ENCODE peak calls at places on chromosomes 7 and 10, in eight cellular contexts. One of them, this sample, is unnamed.
A peak's percentile ranks its signal among the peaks of the same experiment; 100 is the strongest.

GRCh38 chr10:31759124-31759798 is 169.4 kb downstream of the ARHGAP12 start:
- DNase-seq in AG08395: peak; percentile 59
- DNase-seq in activated CD8-positive, alpha-beta memory T cell treated with anti-CD3 and anti-CD28 coated beads for 48 hours: no peak
- DNase-seq in astrocyte of the cerebellum: no peak
- DNase-seq in stromal cell of bone marrow: no peak
- DNase-seq in cardiac fibroblast: peak; percentile 71
- DNase-seq in posterior vena cava: peak; percentile 91
- DNase-seq in RCC 7860: peak; percentile 61
- DNase-seq in this sample: peak; percentile 58

GRCh38 chr7:100682228-100682741 is 8.7 kb downstream of the GNB2 start:
- DNase-seq in AG08395: no peak
- DNase-seq in activated CD8-positive, alpha-beta memory T cell treated with anti-CD3 and anti-CD28 coated beads for 48 hours: no peak
- DNase-seq in astrocyte of the cerebellum: no peak
- DNase-seq in stromal cell of bone marrow: no peak
- DNase-seq in cardiac fibroblast: peak; percentile 36
- DNase-seq in posterior vena cava: no peak
- DNase-seq in RCC 7860: no peak
- DNase-seq in this sample: no peak

GRCh38 chr7:132250480-132251326 is 325.6 kb downstream of the PLXNA4 start:
- DNase-seq in AG08395: no peak
- DNase-seq in activated CD8-positive, alpha-beta memory T cell treated with anti-CD3 and anti-CD28 coated beads for 48 hours: no peak
- DNase-seq in astrocyte of the cerebellum: no peak
- DNase-seq in stromal cell of bone marrow: no peak
- DNase-seq in cardiac fibroblast: no peak
- DNase-seq in posterior vena cava: no peak
- DNase-seq in RCC 7860: no peak
- DNase-seq in this sample: no peak

GRCh38 chr7:1856161-1856965 is 186.3 kb downstream of the ELFN1 start:
- DNase-seq in AG08395: no peak
- DNase-seq in activated CD8-positive, alpha-beta memory T cell treated with anti-CD3 and anti-CD28 coated beads for 48 hours: no peak
- DNase-seq in astrocyte of the cerebellum: no peak
- DNase-seq in stromal cell of bone marrow: no peak
- DNase-seq in cardiac fibroblast: no peak
- DNase-seq in posterior vena cava: peak; percentile 69
- DNase-seq in RCC 7860: no peak
- DNase-seq in this sample: peak; percentile 22

GRCh38 chr7:105219771-105220160 is 169.0 kb downstream of the SRPK2 start:
- DNase-seq in AG08395: peak; percentile 19
- DNase-seq in activated CD8-positive, alpha-beta memory T cell treated with anti-CD3 and anti-CD28 coated beads for 48 hours: no peak
- DNase-seq in astrocyte of the cerebellum: peak; percentile 39
- DNase-seq in stromal cell of bone marrow: no peak
- DNase-seq in cardiac fibroblast: peak; percentile 87
- DNase-seq in posterior vena cava: no peak
- DNase-seq in RCC 7860: peak; percentile 74
- DNase-seq in this sample: no peak

GRCh38 chr10:7515549-7515948 is 104.7 kb upstream of the SFMBT2 start:
- DNase-seq in AG08395: no peak
- DNase-seq in activated CD8-positive, alpha-beta memory T cell treated with anti-CD3 and anti-CD28 coated beads for 48 hours: no peak
- DNase-seq in astrocyte of the cerebellum: no peak
- DNase-seq in stromal cell of bone marrow: no peak
- DNase-seq in cardiac fibroblast: no peak
- DNase-seq in posterior vena cava: no peak
- DNase-seq in RCC 7860: no peak
- DNase-seq in this sample: no peak

GRCh38 chr7:88546808-88547207 is 212.7 kb upstream of the ZNF804B start:
- DNase-seq in AG08395: peak; percentile 3
- DNase-seq in activated CD8-positive, alpha-beta memory T cell treated with anti-CD3 and anti-CD28 coated beads for 48 hours: no peak
- DNase-seq in astrocyte of the cerebellum: peak; percentile 1
- DNase-seq in stromal cell of bone marrow: no peak
- DNase-seq in cardiac fibroblast: peak; percentile 51
- DNase-seq in posterior vena cava: no peak
- DNase-seq in RCC 7860: peak; percentile 17
- DNase-seq in this sample: no peak

GRCh38 chr7:34227525-34227924 is 322.2 kb downstream of the BMPER start:
- DNase-seq in AG08395: no peak
- DNase-seq in activated CD8-positive, alpha-beta memory T cell treated with anti-CD3 and anti-CD28 coated beads for 48 hours: no peak
- DNase-seq in astrocyte of the cerebellum: no peak
- DNase-seq in stromal cell of bone marrow: no peak
- DNase-seq in cardiac fibroblast: no peak
- DNase-seq in posterior vena cava: no peak
- DNase-seq in RCC 7860: no peak
- DNase-seq in this sample: no peak

GRCh38 chr7:451255-452229 is 68.1 kb downstream of the PDGFA start:
- DNase-seq in AG08395: no peak
- DNase-seq in activated CD8-positive, alpha-beta memory T cell treated with anti-CD3 and anti-CD28 coated beads for 48 hours: no peak
- DNase-seq in astrocyte of the cerebellum: no peak
- DNase-seq in stromal cell of bone marrow: no peak
- DNase-seq in cardiac fibroblast: no peak
- DNase-seq in posterior vena cava: no peak
- DNase-seq in RCC 7860: no peak
- DNase-seq in this sample: no peak

GRCh38 chr10:118569241-118569881 is 26.1 kb downstream of the PRLHR start:
- DNase-seq in AG08395: peak; percentile 46
- DNase-seq in activated CD8-positive, alpha-beta memory T cell treated with anti-CD3 and anti-CD28 coated beads for 48 hours: no peak
- DNase-seq in astrocyte of the cerebellum: no peak
- DNase-seq in stromal cell of bone marrow: peak; percentile 18
- DNase-seq in cardiac fibroblast: peak; percentile 77
- DNase-seq in posterior vena cava: no peak
- DNase-seq in RCC 7860: no peak
- DNase-seq in this sample: no peak

GRCh38 chr10:126397640-126398382 is 9.5 kb upstream of the ADAM12 start:
- DNase-seq in AG08395: peak; percentile 96
- DNase-seq in activated CD8-positive, alpha-beta memory T cell treated with anti-CD3 and anti-CD28 coated beads for 48 hours: no peak
- DNase-seq in astrocyte of the cerebellum: peak; percentile 98
- DNase-seq in stromal cell of bone marrow: peak; percentile 97
- DNase-seq in cardiac fibroblast: peak; percentile 99
- DNase-seq in posterior vena cava: no peak
- DNase-seq in RCC 7860: peak; percentile 99
- DNase-seq in this sample: no peak

GRCh38 chr7:157601530-157601929 is 264.7 kb downstream of the DNAJB6 start:
- DNase-seq in AG08395: no peak
- DNase-seq in activated CD8-positive, alpha-beta memory T cell treated with anti-CD3 and anti-CD28 coated beads for 48 hours: no peak
- DNase-seq in astrocyte of the cerebellum: no peak
- DNase-seq in stromal cell of bone marrow: no peak
- DNase-seq in cardiac fibroblast: no peak
- DNase-seq in posterior vena cava: peak; percentile 48
- DNase-seq in RCC 7860: no peak
- DNase-seq in this sample: no peak

GRCh38 chr10:5376450-5376849 is 11.7 kb downstream of the UCN3 start:
- DNase-seq in AG08395: no peak
- DNase-seq in activated CD8-positive, alpha-beta memory T cell treated with anti-CD3 and anti-CD28 coated beads for 48 hours: no peak
- DNase-seq in astrocyte of the cerebellum: no peak
- DNase-seq in stromal cell of bone marrow: no peak
- DNase-seq in cardiac fibroblast: no peak
- DNase-seq in posterior vena cava: no peak
- DNase-seq in RCC 7860: no peak
- DNase-seq in this sample: no peak

GRCh38 chr10:75358835-75359421 is 42.6 kb downstream of the ZNF503 start:
- DNase-seq in AG08395: peak; percentile 94
- DNase-seq in activated CD8-positive, alpha-beta memory T cell treated with anti-CD3 and anti-CD28 coated beads for 48 hours: no peak
- DNase-seq in astrocyte of the cerebellum: no peak
- DNase-seq in stromal cell of bone marrow: peak; percentile 54
- DNase-seq in cardiac fibroblast: peak; percentile 81
- DNase-seq in posterior vena cava: no peak
- DNase-seq in RCC 7860: peak; percentile 84
- DNase-seq in this sample: no peak

GRCh38 chr10:84590794-84591193 is 262.4 kb downstream of the CCSER2 start:
- DNase-seq in AG08395: no peak
- DNase-seq in activated CD8-positive, alpha-beta memory T cell treated with anti-CD3 and anti-CD28 coated beads for 48 hours: no peak
- DNase-seq in astrocyte of the cerebellum: no peak
- DNase-seq in stromal cell of bone marrow: no peak
- DNase-seq in cardiac fibroblast: no peak
- DNase-seq in posterior vena cava: no peak
- DNase-seq in RCC 7860: no peak
- DNase-seq in this sample: peak; percentile 52

GRCh38 chr10:17617031-17617911 is at the start of gene HACD1:
- DNase-seq in AG08395: peak; percentile 86
- DNase-seq in activated CD8-positive, alpha-beta memory T cell treated with anti-CD3 and anti-CD28 coated beads for 48 hours: peak; percentile 45
- DNase-seq in astrocyte of the cerebellum: peak; percentile 38
- DNase-seq in stromal cell of bone marrow: peak; percentile 35
- DNase-seq in cardiac fibroblast: peak; percentile 59
- DNase-seq in posterior vena cava: peak; percentile 86
- DNase-seq in RCC 7860: peak; percentile 48
- DNase-seq in this sample: peak; percentile 84

GRCh38 chr10:125037145-125037544 is 95.2 kb downstream of the ZRANB1 start:
- DNase-seq in AG08395: peak; percentile 55
- DNase-seq in activated CD8-positive, alpha-beta memory T cell treated with anti-CD3 and anti-CD28 coated beads for 48 hours: no peak
- DNase-seq in astrocyte of the cerebellum: no peak
- DNase-seq in stromal cell of bone marrow: no peak
- DNase-seq in cardiac fibroblast: peak; percentile 90
- DNase-seq in posterior vena cava: no peak
- DNase-seq in RCC 7860: peak; percentile 79
- DNase-seq in this sample: no peak